ENCODE peak calls at places on chromosomes 4 and X, in five cellular contexts. I is thoracic aorta, A is GM10248, S is type B pancreatic cell, W is WTC11. T is an unnamed sample.

GRCh38 chrX:130575831-130576404 is 174.1 kb downstream of the RBMX2 start:
- DNase-seq in I (no peak), A (peak), S (no peak), W (peak), T (peak)

GRCh38 chr4:129675036-129675435 is 579.1 kb downstream of the C4orf33 start:
- DNase-seq in I (no peak), A (no peak), S (no peak), W (no peak), T (no peak)

GRCh38 chr4:40186665-40187014 is 10.2 kb upstream of the RHOH start:
- DNase-seq in I (no peak), A (no peak), S (no peak), W (no peak), T (no peak)

GRCh38 chrX:21974011-21974385 is 33.5 kb downstream of the SMS start:
- DNase-seq in I (no peak), A (no peak), S (no peak), W (no peak), T (peak)

GRCh38 chr4:29559281-29559680 is 1160.9 kb upstream of the PCDH7 start:
- DNase-seq in I (no peak), A (no peak), S (no peak), W (no peak), T (no peak)

GRCh38 chr4:138961687-138962086 is 53.9 kb upstream of the NOCT start:
- DNase-seq in I (no peak), A (no peak), S (no peak), W (no peak), T (no peak)

GRCh38 chr4:8173641-8174242 is 15.1 kb upstream of the ABLIM2 start:
- DNase-seq in I (no peak), A (no peak), S (no peak), W (peak), T (no peak)

GRCh38 chrX:39289827-39290226 is 488.6 kb downstream of the MID1IP1 start:
- DNase-seq in I (no peak), A (no peak), S (no peak), W (no peak), T (no peak)

GRCh38 chrX:54043084-54043483 is 1.2 kb downstream of the PHF8 start:
- DNase-seq in I (no peak), A (peak), S (no peak), W (no peak), T (no peak)

GRCh38 chrX:45697591-45697990 is 496.9 kb upstream of the DIPK2B start:
- DNase-seq in I (no peak), A (no peak), S (no peak), W (no peak), T (no peak)

GRCh38 chr4:65083076-65083475 is 587.2 kb downstream of the EPHA5 start:
- DNase-seq in I (no peak), A (no peak), S (no peak), W (no peak), T (no peak)

GRCh38 chrX:11412715-11413623 is 119.8 kb downstream of the AMELX start:
- DNase-seq in I (no peak), A (no peak), S (no peak), W (no peak), T (no peak)

GRCh38 chr4:168655182-168655581 is 158.3 kb downstream of the PALLD start:
- DNase-seq in I (no peak), A (no peak), S (no peak), W (no peak), T (no peak)

GRCh38 chrX:9349572-9350259 is 115.1 kb upstream of the TBL1X start:
- DNase-seq in I (no peak), A (no peak), S (no peak), W (no peak), T (no peak)

GRCh38 chr4:55635282-55635681 is 816 bp downstream of the NMU start:
- DNase-seq in I (no peak), A (no peak), S (no peak), W (no peak), T (no peak)

GRCh38 chr4:71396382-71396781 is 57.6 kb downstream of the SLC4A4 start:
- DNase-seq in I (no peak), A (no peak), S (no peak), W (no peak), T (no peak)

GRCh38 chr4:7649741-7650531 is 215.2 kb upstream of the PSAPL1 start:
- DNase-seq in I (no peak), A (no peak), S (no peak), W (no peak), T (no peak)

GRCh38 chr4:136992032-136992431 is 540.3 kb downstream of the PCDH18 start:
- DNase-seq in I (no peak), A (no peak), S (no peak), W (no peak), T (no peak)
- TF ChIP-seq CTCF in I (no peak), A (no peak), S (no peak), W (no peak), T (no peak)

DNA sequence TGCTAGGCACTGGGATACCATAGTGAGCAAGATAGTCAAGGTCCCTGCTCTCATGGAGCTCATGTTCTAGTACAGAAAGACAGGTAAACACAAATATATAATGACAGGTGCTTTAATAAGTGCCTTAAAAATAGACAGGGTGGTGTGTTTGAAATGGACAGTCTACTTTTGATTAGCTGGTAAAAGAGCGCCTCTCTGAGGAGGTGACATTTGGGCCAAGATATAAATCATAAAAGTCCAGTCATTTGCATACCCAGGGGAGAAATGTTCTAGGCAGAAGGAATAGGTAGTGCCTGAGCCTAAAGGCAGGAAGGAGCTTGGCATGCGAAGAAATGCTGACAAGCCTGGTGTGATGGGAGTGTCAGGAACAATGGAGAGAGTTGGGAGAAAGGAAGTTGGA is 83.6 kb downstream of the DNAAF6 start:
- DNase-seq in I (no peak), A (no peak), S (no peak), W (no peak), T (no peak)
- TF ChIP-seq CTCF in I (no peak), A (no peak), S (no peak), W (no peak), T (no peak)

GRCh38 chr4:1980561-1981041 is 28.2 kb downstream of the NELFA start:
- DNase-seq in I (no peak), A (no peak), S (peak), W (no peak), T (no peak)
- TF ChIP-seq CTCF in I (no peak), A (no peak), S (no peak), W (no peak), T (no peak)

DNA sequence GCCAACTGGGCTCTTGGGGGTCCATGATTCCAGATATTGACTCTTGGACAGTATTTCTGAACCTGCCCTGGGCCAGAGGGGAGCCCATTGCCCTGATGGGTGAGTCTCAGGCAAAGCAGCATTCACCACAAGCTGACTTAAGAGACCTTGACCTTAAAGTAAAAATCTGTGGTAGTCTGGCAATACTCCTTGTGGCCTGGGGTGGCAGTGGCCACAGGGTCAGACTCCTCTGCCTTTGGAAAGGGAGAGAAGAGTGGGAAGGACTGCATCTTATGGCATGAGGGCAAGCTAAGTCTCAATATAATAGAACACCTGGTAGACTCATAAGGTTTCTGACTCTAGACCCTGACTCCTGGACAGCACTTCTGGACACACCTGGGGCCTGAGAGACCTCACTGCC is 340.3 kb upstream of the MAD2L1 start:
- DNase-seq in I (no peak), A (no peak), S (no peak), W (no peak), T (no peak)
- TF ChIP-seq CTCF in I (no peak), A (no peak), S (no peak), W (no peak), T (no peak)

DNA sequence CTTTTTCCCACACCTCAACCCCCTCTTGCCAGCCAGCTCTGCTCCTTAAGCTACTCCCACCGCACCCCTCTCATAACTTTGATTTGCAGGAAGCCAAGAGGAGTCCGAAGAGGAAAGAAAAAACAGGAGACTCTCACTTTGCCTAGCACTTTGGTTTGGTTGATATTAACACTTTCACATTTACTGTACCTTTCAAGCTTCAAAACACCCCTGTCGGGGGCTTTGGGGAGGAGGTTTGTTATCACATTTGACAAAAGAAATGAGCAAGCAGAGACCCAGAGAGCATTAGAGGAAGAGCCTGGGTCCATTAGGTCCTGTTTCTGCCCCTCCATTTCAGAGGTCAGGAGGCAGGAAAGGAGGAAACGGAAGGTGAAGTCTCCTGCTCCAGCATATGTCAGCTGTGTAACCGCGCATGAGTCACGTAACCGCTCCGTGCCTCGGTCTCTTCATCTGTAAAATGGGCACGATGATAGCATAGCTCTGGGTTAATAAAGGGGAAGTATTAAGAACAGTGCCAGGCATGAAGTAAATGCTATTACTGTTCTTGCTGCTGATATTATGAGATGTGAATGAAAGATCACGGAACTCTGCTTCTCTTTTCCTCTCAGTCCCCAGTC is 201.9 kb upstream of the BCOR start:
- DNase-seq in I (no peak), A (peak), S (no peak), W (no peak), T (no peak)
- TF ChIP-seq CTCF in I (no peak), A (no peak), S (peak), W (no peak), T (no peak)

GRCh38 chr4:24730256-24731001 is 64.9 kb upstream of the SOD3 start:
- DNase-seq in I (peak), A (no peak), S (no peak), W (no peak), T (no peak)

GRCh38 chr4:24731448-24731847 is 63.9 kb upstream of the SOD3 start:
- DNase-seq in I (no peak), A (no peak), S (no peak), W (no peak), T (no peak)

GRCh38 chr4:24741915-24742314 is 53.5 kb upstream of the SOD3 start:
- DNase-seq in I (no peak), A (no peak), S (no peak), W (no peak), T (no peak)

GRCh38 chr4:24734511-24734910 is 60.9 kb upstream of the SOD3 start:
- DNase-seq in I (no peak), A (no peak), S (no peak), W (no peak), T (no peak)

DNA sequence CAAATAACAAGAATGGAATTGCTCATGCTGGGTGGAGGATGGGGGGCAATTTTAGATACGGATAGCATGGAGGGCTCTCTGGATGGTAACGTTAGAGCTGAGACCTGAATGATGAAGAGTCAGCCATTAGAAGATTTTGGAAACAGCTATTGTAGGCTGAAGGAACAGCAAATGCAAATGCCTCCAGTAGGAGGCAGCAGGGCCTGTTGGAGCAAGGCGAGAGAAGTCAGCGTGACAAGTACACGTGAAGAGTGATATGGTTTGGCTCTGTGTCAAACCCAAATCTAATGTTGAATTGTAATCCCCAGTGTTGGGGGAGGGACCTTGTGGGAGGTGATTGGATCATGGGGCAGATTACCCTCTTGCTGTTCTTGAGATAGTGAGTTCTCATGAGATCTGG is 59.3 kb upstream of the SOD3 start:
- DNase-seq in I (no peak), A (no peak), S (no peak), W (peak), T (peak)
- TF ChIP-seq CTCF in I (no peak), A (peak), S (peak), W (peak), T (no peak)

GRCh38 chrX:16892504-16893362 is 22.6 kb upstream of the RBBP7 start:
- DNase-seq in I (no peak), A (peak), S (no peak), W (peak), T (peak)
- TF ChIP-seq CTCF in I (peak), A (peak), S (peak), W (peak), T (peak)